ENCODE peak calls at places on chromosome 12, in nine cellular contexts. L is mucosa of gallbladder, T is upper lobe of right lung, C is fibroblast of lung, N is HepG2, W is left ventricle myocardium superior, I is Calu3, R is T-helper 1 cell, J is sciatic nerve. E is an unnamed sample.

GRCh38 chr12:75820848-75821578 is 210.6 kb downstream of the PHLDA1 start:
- DNase-seq in L (no peak), W (peak), R (no peak), I (no peak), T (no peak), J (no peak), C (peak), N (no peak), E (no peak)

GRCh38 chr12:12327802-12328201 is 22.2 kb downstream of the MANSC1 start:
- DNase-seq in R (no peak), W (no peak), T (no peak), J (no peak), C (peak), I (peak), L (peak), N (peak), E (peak)

GRCh38 chr12:47441490-47441889 is 264.3 kb downstream of the RPAP3 start:
- DNase-seq in T (no peak), C (no peak), W (no peak), I (no peak), L (no peak), J (no peak), R (no peak), N (no peak), E (no peak)

GRCh38 chr12:40103043-40103442 is 2.8 kb downstream of the SLC2A13 start:
- DNase-seq in L (no peak), T (no peak), W (no peak), N (no peak), J (no peak), I (no peak), C (no peak), R (no peak), E (no peak)

GRCh38 chr12:101407054-101407437 is 526 bp downstream of the ARL1 start:
- DNase-seq in I (no peak), W (peak), C (no peak), R (no peak), L (no peak), N (peak), J (no peak), T (no peak), E (no peak)

GRCh38 chr12:63889236-63889635 is 44.7 kb downstream of the SRGAP1 start:
- DNase-seq in R (no peak), C (peak), W (no peak), J (no peak), T (no peak), I (no peak), L (no peak), N (no peak), E (no peak)

GRCh38 chr12:91272456-91273063 is 89.9 kb upstream of the DCN start:
- DNase-seq in T (no peak), N (no peak), W (peak), C (no peak), I (no peak), J (peak), R (no peak), L (peak), E (no peak)

GRCh38 chr12:122394626-122395194 is 27.8 kb downstream of the CLIP1 start:
- DNase-seq in L (no peak), T (no peak), J (no peak), R (no peak), N (no peak), I (no peak), C (no peak), W (peak), E (no peak)

GRCh38 chr12:85424581-85425348 is 144.7 kb downstream of the ALX1 start:
- DNase-seq in I (peak), R (no peak), N (peak), W (no peak), J (no peak), T (no peak), C (peak), L (peak), E (peak)

GRCh38 chr12:47271800-47272230 is 192.1 kb upstream of the AMIGO2 start:
- DNase-seq in J (no peak), W (no peak), R (no peak), C (no peak), I (no peak), T (no peak), L (no peak), N (no peak), E (no peak)

GRCh38 chr12:68924546-68924945 is 8.4 kb downstream of the CPM start:
- DNase-seq in T (no peak), L (no peak), W (no peak), C (no peak), J (no peak), N (no peak), R (no peak), I (no peak), E (no peak)

GRCh38 chr12:54374555-54375257 is 9.8 kb downstream of the ZNF385A start:
- DNase-seq in R (no peak), L (no peak), W (peak), I (no peak), J (no peak), N (no peak), C (no peak), T (no peak), E (no peak)